ENCODE peak calls at places on chromosomes 2 and 18, in nine cellular contexts. W is RWPE2; F is IMR-90; L is adrenal gland; B is OCI-LY7; T is GM23248; M is neuronal stem cell; I is tibial artery; X is CD8-positive, alpha-beta T cell. Y is an unnamed sample.

GRCh38 chr2:233713262-233713615 is 532 bp downstream of the UGT1A5 start:
- DNase-seq in W (no peak), F (no peak), L (no peak), B (no peak), T (no peak), M (no peak), I (no peak), X (no peak), Y (no peak)

GRCh38 chr2:10211822-10212438 is 89.4 kb downstream of the RRM2 start:
- DNase-seq in W (no peak), F (no peak), L (no peak), B (no peak), T (no peak), M (no peak), I (no peak), X (no peak), Y (no peak)

GRCh38 chr2:11234309-11234708 is 79.0 kb downstream of the SLC66A3 start:
- DNase-seq in W (no peak), F (peak; percentile 28), L (no peak), B (peak; percentile 20), T (peak; percentile 46), M (no peak), I (no peak), X (no peak), Y (no peak)

GRCh38 chr2:98474979-98475632 is 30.4 kb downstream of the INPP4A start:
- DNase-seq in W (no peak), F (no peak), L (no peak), B (no peak), T (no peak), M (no peak), I (no peak), X (no peak), Y (no peak)

GRCh38 chr2:198004173-198004572 is 199.8 kb downstream of the PLCL1 start:
- DNase-seq in W (no peak), F (no peak), L (no peak), B (no peak), T (peak; percentile 42), M (no peak), I (no peak), X (no peak), Y (no peak)

GRCh38 chr18:5463390-5463789 is 80.4 kb downstream of the EPB41L3 start:
- DNase-seq in W (no peak), F (peak; percentile 93), L (peak; percentile 54), B (no peak), T (peak; percentile 92), M (no peak), I (peak; percentile 69), X (no peak), Y (no peak)

GRCh38 chr2:136527560-136527959 is 237.8 kb upstream of the THSD7B start:
- DNase-seq in W (no peak), F (no peak), L (no peak), B (peak; percentile 44), T (peak; percentile 29), M (peak; percentile 84), I (no peak), X (no peak), Y (peak; percentile 77)

GRCh38 chr2:158586491-158586890 is 129.7 kb downstream of the PKP4 start:
- DNase-seq in W (no peak), F (peak; percentile 95), L (no peak), B (no peak), T (peak; percentile 69), M (no peak), I (no peak), X (no peak), Y (no peak)

GRCh38 chr2:84481702-84482101 is 22.6 kb upstream of the SUCLG1 start:
- DNase-seq in W (no peak), F (peak; percentile 77), L (no peak), B (no peak), T (peak; percentile 92), M (no peak), I (no peak), X (peak; percentile 25), Y (no peak)

GRCh38 chr18:59006461-59007067 is 133.1 kb upstream of the SEC11C start:
- DNase-seq in W (no peak), F (no peak), L (no peak), B (no peak), T (peak; percentile 37), M (no peak), I (no peak), X (no peak), Y (no peak)

GRCh38 chr2:121286506-121286905 is 1.5 kb upstream of the TFCP2L1 start:
- DNase-seq in W (no peak), F (no peak), L (no peak), B (no peak), T (no peak), M (no peak), I (no peak), X (no peak), Y (no peak)

GRCh38 chr2:124027182-124027581 is 2.1 kb downstream of the CNTNAP5 start:
- DNase-seq in W (no peak), F (peak; percentile 30), L (no peak), B (peak; percentile 54), T (peak; percentile 66), M (peak; percentile 62), I (no peak), X (no peak), Y (peak; percentile 27)

GRCh38 chr18:9915291-9916066 is 1.7 kb downstream of the VAPA start:
- DNase-seq in W (no peak), F (peak; percentile 7), L (no peak), B (no peak), T (peak; percentile 36), M (no peak), I (no peak), X (no peak), Y (no peak)
- H3K4me1 ChIP-seq in W (peaks cover 40% of the 10 kb centered on the region), F (peaks cover 4% of the 10 kb centered on the region), L (peaks cover 46% of the 10 kb centered on the region), B (peaks cover 48% of the 10 kb centered on the region), T (peaks cover 39% of the 10 kb centered on the region), M (peaks cover 10% of the 10 kb centered on the region), I (no peaks in the 10 kb centered on the region), X (peaks cover 58% of the 10 kb centered on the region), Y (peaks cover 3% of the 10 kb centered on the region)

GRCh38 chr2:147844691-147845607 is at the start of gene ACVR2A:
- DNase-seq in W (no peak), F (peak; percentile 28), L (peak; percentile 20), B (peak; percentile 64), T (peak; percentile 79), M (peak; percentile 53), I (peak; percentile 66), X (peak; percentile 29), Y (peak; percentile 63)

GRCh38 chr2:147843421-147843863 is 1.4 kb upstream of the ACVR2A start:
- DNase-seq in W (no peak), F (no peak), L (no peak), B (no peak), T (no peak), M (no peak), I (no peak), X (no peak), Y (no peak)

GRCh38 chr2:147846382-147847081 is 1.7 kb downstream of the ACVR2A start:
- DNase-seq in W (no peak), F (no peak), L (no peak), B (no peak), T (peak; percentile 36), M (no peak), I (no peak), X (no peak), Y (no peak)

GRCh38 chr2:147843864-147844690 is 752 bp upstream of the ACVR2A start:
- DNase-seq in W (peak; percentile 94), F (peak; percentile 85), L (peak; percentile 92), B (peak; percentile 84), T (peak; percentile 98), M (peak; percentile 85), I (peak; percentile 95), X (peak; percentile 86), Y (peak; percentile 93)

GRCh38 chr2:147845608-147846002 is 776 bp downstream of the ACVR2A start:
- DNase-seq in W (no peak), F (peak; percentile 12), L (no peak), B (no peak), T (peak; percentile 51), M (no peak), I (no peak), X (no peak), Y (no peak)
- H3K27ac ChIP-seq in W (peak overlapping the region; percentile 84), F (peak overlapping the region; percentile 20), L (peak overlapping the region; percentile 90), B (no peak overlapping the region), T (peak overlapping the region; percentile 5), M (no peak overlapping the region), I (peak overlapping the region; percentile 91), X (no peak overlapping the region), Y (peak overlapping the region; percentile 67)

GRCh38 chr2:217683096-217683870 is 319.5 kb downstream of the TNS1 start:
- DNase-seq in W (no peak), F (no peak), L (no peak), B (no peak), T (no peak), M (no peak), I (no peak), X (no peak), Y (peak; percentile 69)
- H3K36me3 ChIP-seq in W (no peaks in the 10 kb centered on the region), F (no peaks in the 10 kb centered on the region), L (no peaks in the 10 kb centered on the region), B (no peaks in the 10 kb centered on the region), T (no peaks in the 10 kb centered on the region), M (no peaks in the 10 kb centered on the region), I (peaks cover 10% of the 10 kb centered on the region), X (no peaks in the 10 kb centered on the region), Y (no peaks in the 10 kb centered on the region)

GRCh38 chr2:85537600-85538506 is 1.1 kb upstream of the MAT2A start:
- DNase-seq in W (no peak), F (no peak), L (peak; percentile 67), B (peak; percentile 67), T (peak; percentile 62), M (peak; percentile 51), I (peak; percentile 83), X (peak; percentile 18), Y (peak; percentile 80)

GRCh38 chr2:85540131-85540587 is 1.2 kb downstream of the MAT2A start:
- DNase-seq in W (no peak), F (peak; percentile 32), L (no peak), B (no peak), T (peak; percentile 54), M (no peak), I (no peak), X (no peak), Y (no peak)

GRCh38 chr2:85536479-85536878 is 2.5 kb upstream of the MAT2A start:
- DNase-seq in W (no peak), F (peak; percentile 89), L (no peak), B (no peak), T (peak; percentile 93), M (no peak), I (no peak), X (no peak), Y (no peak)

GRCh38 chr2:85539361-85540130 is 578 bp downstream of the MAT2A start:
- DNase-seq in W (no peak), F (peak; percentile 61), L (peak; percentile 71), B (peak; percentile 75), T (peak; percentile 82), M (peak; percentile 58), I (peak; percentile 88), X (peak; percentile 61), Y (peak; percentile 67)

DNA sequence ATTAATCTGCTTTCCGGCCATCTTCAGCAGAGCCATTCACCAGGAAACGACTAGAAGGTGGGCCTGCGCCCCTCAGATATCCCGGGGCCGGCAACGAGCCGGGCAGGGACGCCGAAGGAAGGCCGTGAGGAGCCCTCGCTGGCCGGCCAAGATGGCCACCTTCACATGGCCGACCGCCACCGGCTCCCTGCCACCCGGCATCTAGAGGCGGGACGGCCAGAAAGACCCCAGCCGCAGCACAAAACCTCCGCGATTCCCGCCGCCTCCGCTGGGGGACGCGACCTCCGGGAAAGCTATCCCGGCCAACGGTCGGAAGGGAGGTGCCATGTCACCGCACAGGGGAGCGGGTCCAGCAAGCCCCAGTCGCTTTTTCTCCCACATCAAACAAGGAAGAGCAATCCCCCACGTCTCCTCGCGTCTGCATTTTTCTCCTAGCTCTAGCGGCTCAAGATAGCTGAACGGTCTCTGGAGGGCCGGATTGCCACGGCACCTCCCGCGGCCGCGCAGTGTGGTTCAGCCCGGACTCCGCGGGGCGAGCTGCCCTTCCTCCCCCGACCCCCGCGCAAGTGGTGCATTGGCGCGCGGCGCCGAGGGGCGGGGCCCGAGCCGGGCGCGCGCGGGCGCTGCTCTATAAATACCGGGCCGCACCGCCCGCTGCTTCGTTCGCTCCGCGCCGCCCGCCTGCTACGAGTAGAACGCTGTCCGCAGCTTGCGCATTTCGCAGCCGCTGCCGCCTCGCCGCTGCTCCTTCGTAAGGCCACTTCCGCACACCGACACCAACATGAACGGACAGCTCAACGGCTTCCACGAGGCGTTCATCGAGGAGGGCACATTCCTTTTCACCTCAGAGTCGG is at the start of gene MAT2A:
- DNase-seq in W (peak; percentile 85), F (peak; percentile 90), L (peak; percentile 94), B (peak; percentile 95), T (peak; percentile 93), M (peak; percentile 94), I (peak; percentile 96), X (peak; percentile 88), Y (peak; percentile 98)
- H3K4me1 ChIP-seq in W (peaks cover 32% of the 10 kb centered on the region), F (peaks cover 8% of the 10 kb centered on the region), L (peaks cover 56% of the 10 kb centered on the region), B (peaks cover 37% of the 10 kb centered on the region), T (peaks cover 34% of the 10 kb centered on the region), M (peaks cover 17% of the 10 kb centered on the region), I (no peaks in the 10 kb centered on the region), X (peaks cover 28% of the 10 kb centered on the region), Y (peaks cover 21% of the 10 kb centered on the region)